ENCODE peak calls at places on chromosomes 13 and 19, in six cellular contexts. One of them, this sample, is unnamed.

GRCh38 chr19:31445406-31445805 is 96.2 kb upstream of the TSHZ3 start:
- DNase-seq in gastrocnemius medialis: no peak
- DNase-seq in GM23248: no peak
- DNase-seq in esophagus muscularis mucosa: no peak
- DNase-seq in breast epithelium: no peak
- DNase-seq in naive thymus-derived CD4-positive, alpha-beta T cell: no peak
- DNase-seq in this sample: no peak

GRCh38 chr19:11225815-11226214 is 13.6 kb upstream of the ANGPTL8 start:
- DNase-seq in GM23248: no peak
- DNase-seq in gastrocnemius medialis: no peak
- DNase-seq in esophagus muscularis mucosa: no peak
- DNase-seq in breast epithelium: no peak
- DNase-seq in naive thymus-derived CD4-positive, alpha-beta T cell: no peak
- DNase-seq in this sample: no peak

GRCh38 chr19:48553676-48554384 is 1.9 kb downstream of the SULT2B1 start:
- DNase-seq in esophagus muscularis mucosa: no peak
- DNase-seq in GM23248: peak
- DNase-seq in gastrocnemius medialis: no peak
- DNase-seq in naive thymus-derived CD4-positive, alpha-beta T cell: no peak
- DNase-seq in breast epithelium: no peak
- DNase-seq in this sample: no peak

GRCh38 chr19:4556574-4557185 is 2.8 kb downstream of the SEMA6B start:
- DNase-seq in naive thymus-derived CD4-positive, alpha-beta T cell: no peak
- DNase-seq in esophagus muscularis mucosa: no peak
- DNase-seq in breast epithelium: no peak
- DNase-seq in gastrocnemius medialis: no peak
- DNase-seq in GM23248: peak
- DNase-seq in this sample: no peak

GRCh38 chr19:41753159-41753558 is 2.2 kb upstream of the CEACAM6 start:
- DNase-seq in gastrocnemius medialis: no peak
- DNase-seq in esophagus muscularis mucosa: no peak
- DNase-seq in breast epithelium: peak
- DNase-seq in naive thymus-derived CD4-positive, alpha-beta T cell: peak
- DNase-seq in GM23248: peak
- DNase-seq in this sample: peak

GRCh38 chr13:99215466-99215865 is 14.8 kb downstream of the UBAC2 start:
- DNase-seq in esophagus muscularis mucosa: peak
- DNase-seq in gastrocnemius medialis: no peak
- DNase-seq in GM23248: no peak
- DNase-seq in naive thymus-derived CD4-positive, alpha-beta T cell: peak
- DNase-seq in breast epithelium: no peak
- DNase-seq in this sample: no peak

GRCh38 chr19:35294328-35294727 is 2.4 kb downstream of the MAG start:
- DNase-seq in esophagus muscularis mucosa: no peak
- DNase-seq in breast epithelium: no peak
- DNase-seq in naive thymus-derived CD4-positive, alpha-beta T cell: no peak
- DNase-seq in GM23248: peak
- DNase-seq in gastrocnemius medialis: no peak
- DNase-seq in this sample: no peak

GRCh38 chr13:25932353-25932752 is 119.5 kb downstream of the SHISA2 start:
- DNase-seq in esophagus muscularis mucosa: no peak
- DNase-seq in breast epithelium: no peak
- DNase-seq in gastrocnemius medialis: no peak
- DNase-seq in naive thymus-derived CD4-positive, alpha-beta T cell: no peak
- DNase-seq in GM23248: no peak
- DNase-seq in this sample: no peak

GRCh38 chr19:30083125-30083681 is 141.2 kb downstream of the URI1 start:
- DNase-seq in GM23248: no peak
- DNase-seq in breast epithelium: no peak
- DNase-seq in naive thymus-derived CD4-positive, alpha-beta T cell: no peak
- DNase-seq in esophagus muscularis mucosa: no peak
- DNase-seq in gastrocnemius medialis: no peak
- DNase-seq in this sample: peak

GRCh38 chr19:14006766-14007562 is 844 bp upstream of the RFX1 start:
- DNase-seq in GM23248: no peak
- DNase-seq in esophagus muscularis mucosa: peak
- DNase-seq in breast epithelium: peak
- DNase-seq in naive thymus-derived CD4-positive, alpha-beta T cell: no peak
- DNase-seq in gastrocnemius medialis: no peak
- DNase-seq in this sample: peak

GRCh38 chr19:33404916-33405315 is 31.4 kb downstream of the CEBPG start:
- DNase-seq in GM23248: no peak
- DNase-seq in gastrocnemius medialis: no peak
- DNase-seq in esophagus muscularis mucosa: no peak
- DNase-seq in breast epithelium: peak
- DNase-seq in naive thymus-derived CD4-positive, alpha-beta T cell: no peak
- DNase-seq in this sample: peak

GRCh38 chr19:50322931-50323781 is 6.0 kb downstream of the KCNC3 start:
- DNase-seq in gastrocnemius medialis: no peak
- DNase-seq in esophagus muscularis mucosa: no peak
- DNase-seq in GM23248: no peak
- DNase-seq in breast epithelium: no peak
- DNase-seq in naive thymus-derived CD4-positive, alpha-beta T cell: no peak
- DNase-seq in this sample: no peak

GRCh38 chr19:18798384-18799352 is 7.6 kb upstream of the COMP start:
- DNase-seq in naive thymus-derived CD4-positive, alpha-beta T cell: no peak
- DNase-seq in breast epithelium: no peak
- DNase-seq in gastrocnemius medialis: no peak
- DNase-seq in esophagus muscularis mucosa: no peak
- DNase-seq in GM23248: no peak
- DNase-seq in this sample: peak

GRCh38 chr19:21115430-21115829 is 26.4 kb upstream of the ZNF431 start:
- DNase-seq in breast epithelium: no peak
- DNase-seq in GM23248: no peak
- DNase-seq in esophagus muscularis mucosa: no peak
- DNase-seq in gastrocnemius medialis: no peak
- DNase-seq in naive thymus-derived CD4-positive, alpha-beta T cell: no peak
- DNase-seq in this sample: no peak

GRCh38 chr19:21604351-21604926 is 99.0 kb downstream of the ZNF429 start:
- DNase-seq in esophagus muscularis mucosa: no peak
- DNase-seq in breast epithelium: no peak
- DNase-seq in naive thymus-derived CD4-positive, alpha-beta T cell: peak
- DNase-seq in gastrocnemius medialis: no peak
- DNase-seq in GM23248: peak
- DNase-seq in this sample: no peak

GRCh38 chr19:56838930-56839664 is 1.4 kb downstream of the PEG3 start:
- DNase-seq in gastrocnemius medialis: peak
- DNase-seq in breast epithelium: peak
- DNase-seq in GM23248: peak
- DNase-seq in naive thymus-derived CD4-positive, alpha-beta T cell: no peak
- DNase-seq in esophagus muscularis mucosa: peak
- DNase-seq in this sample: peak

GRCh38 chr19:46958542-46958941 is 61.1 kb upstream of the NPAS1 start:
- DNase-seq in naive thymus-derived CD4-positive, alpha-beta T cell: no peak
- DNase-seq in breast epithelium: no peak
- DNase-seq in GM23248: peak
- DNase-seq in gastrocnemius medialis: no peak
- DNase-seq in esophagus muscularis mucosa: no peak
- DNase-seq in this sample: no peak

GRCh38 chr13:47865883-47866282 is 135.2 kb downstream of the SUCLA2 start:
- DNase-seq in gastrocnemius medialis: no peak
- DNase-seq in esophagus muscularis mucosa: no peak
- DNase-seq in naive thymus-derived CD4-positive, alpha-beta T cell: no peak
- DNase-seq in GM23248: no peak
- DNase-seq in breast epithelium: no peak
- DNase-seq in this sample: no peak

GRCh38 chr19:16889429-16889882 is 657 bp downstream of the F2RL3 start:
- DNase-seq in gastrocnemius medialis: no peak
- DNase-seq in breast epithelium: no peak
- DNase-seq in GM23248: no peak
- DNase-seq in naive thymus-derived CD4-positive, alpha-beta T cell: no peak
- DNase-seq in esophagus muscularis mucosa: no peak
- DNase-seq in this sample: no peak

GRCh38 chr19:1262687-1263123 is 6.4 kb upstream of the CIRBP start:
- DNase-seq in gastrocnemius medialis: no peak
- DNase-seq in GM23248: no peak
- DNase-seq in esophagus muscularis mucosa: no peak
- DNase-seq in breast epithelium: no peak
- DNase-seq in naive thymus-derived CD4-positive, alpha-beta T cell: no peak
- DNase-seq in this sample: no peak

GRCh38 chr13:113211774-113212173 is 2.4 kb downstream of the CUL4A start:
- DNase-seq in naive thymus-derived CD4-positive, alpha-beta T cell: no peak
- DNase-seq in esophagus muscularis mucosa: no peak
- DNase-seq in GM23248: no peak
- DNase-seq in breast epithelium: no peak
- DNase-seq in gastrocnemius medialis: no peak
- DNase-seq in this sample: no peak

GRCh38 chr13:50691682-50692263 is 151.7 kb downstream of the DLEU7 start:
- DNase-seq in esophagus muscularis mucosa: no peak
- DNase-seq in GM23248: peak
- DNase-seq in naive thymus-derived CD4-positive, alpha-beta T cell: no peak
- DNase-seq in gastrocnemius medialis: no peak
- DNase-seq in breast epithelium: no peak
- DNase-seq in this sample: no peak

GRCh38 chr13:79246575-79246949 is 159.5 kb downstream of the RBM26 start:
- DNase-seq in breast epithelium: no peak
- DNase-seq in gastrocnemius medialis: no peak
- DNase-seq in GM23248: no peak
- DNase-seq in naive thymus-derived CD4-positive, alpha-beta T cell: no peak
- DNase-seq in esophagus muscularis mucosa: no peak
- DNase-seq in this sample: no peak

GRCh38 chr13:70107498-70108271 is at the start of gene ATXN8OS:
- DNase-seq in esophagus muscularis mucosa: no peak
- DNase-seq in GM23248: no peak
- DNase-seq in breast epithelium: no peak
- DNase-seq in gastrocnemius medialis: no peak
- DNase-seq in naive thymus-derived CD4-positive, alpha-beta T cell: no peak
- DNase-seq in this sample: peak

GRCh38 chr13:50911937-50912624 is 2.5 kb downstream of the RNASEH2B start:
- DNase-seq in esophagus muscularis mucosa: no peak
- DNase-seq in gastrocnemius medialis: peak
- DNase-seq in GM23248: peak
- DNase-seq in naive thymus-derived CD4-positive, alpha-beta T cell: peak
- DNase-seq in breast epithelium: peak
- DNase-seq in this sample: peak

GRCh38 chr13:98301721-98302120 is 124.7 kb upstream of the RNF113B start:
- DNase-seq in GM23248: peak
- DNase-seq in naive thymus-derived CD4-positive, alpha-beta T cell: no peak
- DNase-seq in breast epithelium: no peak
- DNase-seq in esophagus muscularis mucosa: no peak
- DNase-seq in gastrocnemius medialis: no peak
- DNase-seq in this sample: no peak

GRCh38 chr13:36904219-36904618 is 15.8 kb downstream of the SMAD9 start:
- DNase-seq in esophagus muscularis mucosa: no peak
- DNase-seq in naive thymus-derived CD4-positive, alpha-beta T cell: no peak
- DNase-seq in breast epithelium: no peak
- DNase-seq in GM23248: no peak
- DNase-seq in gastrocnemius medialis: no peak
- DNase-seq in this sample: no peak

GRCh38 chr13:114081761-114082681 is 50.4 kb downstream of the RASA3 start:
- DNase-seq in GM23248: no peak
- DNase-seq in naive thymus-derived CD4-positive, alpha-beta T cell: no peak
- DNase-seq in breast epithelium: peak
- DNase-seq in esophagus muscularis mucosa: no peak
- DNase-seq in gastrocnemius medialis: no peak
- DNase-seq in this sample: no peak

GRCh38 chr19:5265260-5265659 is 75.4 kb downstream of the PTPRS start:
- DNase-seq in gastrocnemius medialis: no peak
- DNase-seq in breast epithelium: no peak
- DNase-seq in GM23248: no peak
- DNase-seq in esophagus muscularis mucosa: no peak
- DNase-seq in naive thymus-derived CD4-positive, alpha-beta T cell: no peak
- DNase-seq in this sample: peak

GRCh38 chr19:15264933-15265206 is 32.6 kb upstream of the EPHX3 start:
- DNase-seq in naive thymus-derived CD4-positive, alpha-beta T cell: no peak
- DNase-seq in gastrocnemius medialis: no peak
- DNase-seq in esophagus muscularis mucosa: no peak
- DNase-seq in breast epithelium: no peak
- DNase-seq in GM23248: no peak
- DNase-seq in this sample: no peak

GRCh38 chr19:6531956-6532243 is 1.1 kb downstream of the TNFSF9 start:
- DNase-seq in GM23248: no peak
- DNase-seq in breast epithelium: no peak
- DNase-seq in gastrocnemius medialis: no peak
- DNase-seq in esophagus muscularis mucosa: no peak
- DNase-seq in naive thymus-derived CD4-positive, alpha-beta T cell: no peak
- DNase-seq in this sample: no peak
- H3K27ac ChIP-seq in GM23248: no peak
- H3K27ac ChIP-seq in breast epithelium: no peak
- H3K27ac ChIP-seq in gastrocnemius medialis: no peak
- H3K27ac ChIP-seq in esophagus muscularis mucosa: no peak
- H3K27ac ChIP-seq in naive thymus-derived CD4-positive, alpha-beta T cell: no peak
- H3K27ac ChIP-seq in this sample: no peak

GRCh38 chr13:83386609-83387008 is 495.7 kb downstream of the SLITRK1 start:
- DNase-seq in GM23248: no peak
- DNase-seq in esophagus muscularis mucosa: no peak
- DNase-seq in gastrocnemius medialis: no peak
- DNase-seq in naive thymus-derived CD4-positive, alpha-beta T cell: no peak
- DNase-seq in breast epithelium: no peak
- DNase-seq in this sample: no peak
- H3K27ac ChIP-seq in GM23248: no peak
- H3K27ac ChIP-seq in esophagus muscularis mucosa: no peak
- H3K27ac ChIP-seq in gastrocnemius medialis: no peak
- H3K27ac ChIP-seq in naive thymus-derived CD4-positive, alpha-beta T cell: no peak
- H3K27ac ChIP-seq in breast epithelium: no peak
- H3K27ac ChIP-seq in this sample: no peak

DNA sequence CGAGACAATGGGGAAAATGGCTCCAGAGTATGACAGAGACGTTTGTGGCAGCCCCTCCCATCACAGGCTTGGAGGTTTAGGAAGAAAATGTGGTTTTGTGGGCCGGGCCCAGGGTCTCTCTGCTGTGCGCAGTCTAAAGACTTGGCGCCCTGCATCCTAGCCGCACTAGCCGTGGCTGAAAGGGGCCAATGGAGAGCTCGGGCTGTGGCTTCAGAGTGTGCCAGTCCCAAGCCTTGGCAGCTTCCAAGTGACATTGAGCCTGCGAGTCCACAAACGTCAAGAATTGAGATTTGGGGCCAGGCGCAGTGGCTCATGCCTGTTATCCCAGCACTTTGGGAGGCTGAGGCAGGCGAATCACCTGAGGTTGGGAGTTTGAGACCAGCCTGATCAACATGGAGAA is 513.1 kb downstream of the PCDH17 start:
- DNase-seq in esophagus muscularis mucosa: no peak
- DNase-seq in breast epithelium: no peak
- DNase-seq in GM23248: no peak
- DNase-seq in naive thymus-derived CD4-positive, alpha-beta T cell: no peak
- DNase-seq in gastrocnemius medialis: no peak
- DNase-seq in this sample: no peak
- H3K27ac ChIP-seq in esophagus muscularis mucosa: no peak
- H3K27ac ChIP-seq in breast epithelium: no peak
- H3K27ac ChIP-seq in GM23248: no peak
- H3K27ac ChIP-seq in naive thymus-derived CD4-positive, alpha-beta T cell: no peak
- H3K27ac ChIP-seq in gastrocnemius medialis: no peak
- H3K27ac ChIP-seq in this sample: no peak

GRCh38 chr13:86402500-86402899 is 603.3 kb upstream of the SLITRK6 start:
- DNase-seq in GM23248: no peak
- DNase-seq in esophagus muscularis mucosa: no peak
- DNase-seq in gastrocnemius medialis: no peak
- DNase-seq in breast epithelium: no peak
- DNase-seq in naive thymus-derived CD4-positive, alpha-beta T cell: no peak
- DNase-seq in this sample: no peak

GRCh38 chr13:86399572-86399971 is 600.4 kb upstream of the SLITRK6 start:
- DNase-seq in naive thymus-derived CD4-positive, alpha-beta T cell: no peak
- DNase-seq in esophagus muscularis mucosa: no peak
- DNase-seq in GM23248: no peak
- DNase-seq in gastrocnemius medialis: no peak
- DNase-seq in breast epithelium: no peak
- DNase-seq in this sample: no peak

GRCh38 chr13:86403213-86403612 is 604.0 kb upstream of the SLITRK6 start:
- DNase-seq in naive thymus-derived CD4-positive, alpha-beta T cell: no peak
- DNase-seq in GM23248: no peak
- DNase-seq in breast epithelium: no peak
- DNase-seq in gastrocnemius medialis: no peak
- DNase-seq in esophagus muscularis mucosa: no peak
- DNase-seq in this sample: no peak

GRCh38 chr13:86397640-86398039 is 598.4 kb upstream of the SLITRK6 start:
- DNase-seq in naive thymus-derived CD4-positive, alpha-beta T cell: no peak
- DNase-seq in gastrocnemius medialis: no peak
- DNase-seq in esophagus muscularis mucosa: no peak
- DNase-seq in breast epithelium: no peak
- DNase-seq in GM23248: no peak
- DNase-seq in this sample: no peak
- H3K27ac ChIP-seq in naive thymus-derived CD4-positive, alpha-beta T cell: no peak
- H3K27ac ChIP-seq in gastrocnemius medialis: no peak
- H3K27ac ChIP-seq in esophagus muscularis mucosa: no peak
- H3K27ac ChIP-seq in breast epithelium: no peak
- H3K27ac ChIP-seq in GM23248: no peak
- H3K27ac ChIP-seq in this sample: no peak

This sample was measured in left lung.